ENCODE peak calls at places on chromosomes 13 and 19, in five cellular contexts. P is mesendoderm, N is neural progenitor cell, I is MM.1S, R is fibroblast of lung. M is an unnamed sample.

GRCh38 chr13:103931396-103931795 is 865.2 kb upstream of the SLC10A2 start:
- DNase-seq in P (no peak), N (no peak), I (no peak), R (no peak), M (no peak)

GRCh38 chr19:50890422-50891252 is 17.4 kb downstream of the KLK2 start:
- DNase-seq in P (no peak), N (no peak), I (no peak), R (no peak), M (no peak)

GRCh38 chr13:78603240-78603947 is at the start of gene POU4F1:
- DNase-seq in P (peak; percentile 88), N (peak; percentile 93), I (peak; percentile 72), R (peak; percentile 26), M (no peak)

GRCh38 chr13:82719987-82720386 is 1162.3 kb downstream of the SLITRK1 start:
- DNase-seq in P (no peak), N (no peak), I (no peak), R (no peak), M (no peak)

GRCh38 chr13:98676239-98676638 is 76.2 kb downstream of the SLC15A1 start:
- DNase-seq in P (no peak), N (no peak), I (no peak), R (no peak), M (no peak)

GRCh38 chr19:41882568-41883462 is at the start of gene ARHGEF1:
- DNase-seq in P (no peak), N (peak; percentile 61), I (peak; percentile 46), R (peak; percentile 18), M (peak; percentile 58)

GRCh38 chr13:44305845-44306244 is 67.8 kb upstream of the SERP2 start:
- DNase-seq in P (peak; percentile 30), N (peak; percentile 34), I (no peak), R (peak; percentile 50), M (no peak)

GRCh38 chr13:43411741-43412140 is 375.0 kb downstream of the ENOX1 start:
- DNase-seq in P (no peak), N (no peak), I (no peak), R (peak; percentile 39), M (no peak)

GRCh38 chr13:37680137-37680536 is 81.6 kb upstream of the POSTN start:
- DNase-seq in P (no peak), N (no peak), I (no peak), R (no peak), M (no peak)

GRCh38 chr19:28425431-28425931 is 787.5 kb downstream of the UQCRFS1 start:
- DNase-seq in P (peak; percentile 48), N (no peak), I (no peak), R (no peak), M (no peak)

GRCh38 chr13:78028960-78029359 is 110.3 kb upstream of the EDNRB start:
- DNase-seq in P (no peak), N (no peak), I (no peak), R (no peak), M (no peak)

GRCh38 chr13:108086678-108087077 is 128.7 kb downstream of the LIG4 start:
- DNase-seq in P (peak; percentile 79), N (peak; percentile 18), I (no peak), R (peak; percentile 0), M (peak; percentile 52)

GRCh38 chr19:47444388-47444821 is 25.1 kb upstream of the MEIS3 start:
- DNase-seq in P (peak; percentile 63), N (peak; percentile 80), I (no peak), R (no peak), M (no peak)

GRCh38 chr13:32086791-32087441 is 55.3 kb downstream of the FRY start:
- DNase-seq in P (peak; percentile 10), N (no peak), I (no peak), R (no peak), M (peak; percentile 16)

GRCh38 chr13:24254151-24254810 is 55.1 kb upstream of the C1QTNF9 start:
- DNase-seq in P (no peak), N (no peak), I (no peak), R (peak; percentile 55), M (peak; percentile 16)

GRCh38 chr19:3697671-3698385 is 2.4 kb downstream of the PIP5K1C start:
- DNase-seq in P (no peak), N (no peak), I (no peak), R (no peak), M (no peak)

GRCh38 chr13:108902557-108903155 is 273.2 kb downstream of the MYO16 start:
- DNase-seq in P (no peak), N (no peak), I (peak; percentile 31), R (no peak), M (peak; percentile 78)

GRCh38 chr19:38869160-38869835 is 8.8 kb downstream of the RINL start:
- DNase-seq in P (peak; percentile 11), N (no peak), I (no peak), R (no peak), M (no peak)

GRCh38 chr13:27055501-27055900 is 116.1 kb downstream of the USP12 start:
- DNase-seq in P (no peak), N (no peak), I (no peak), R (no peak), M (no peak)

GRCh38 chr13:67258482-67258881 is 28.3 kb upstream of the PCDH9 start:
- DNase-seq in P (peak; percentile 68), N (peak; percentile 22), I (peak; percentile 10), R (no peak), M (no peak)

GRCh38 chr19:39001016-39001415 is 25.5 kb upstream of the FBXO17 start:
- DNase-seq in P (no peak), N (no peak), I (no peak), R (peak; percentile 9), M (peak; percentile 7)

GRCh38 chr19:42284641-42285341 is 15.7 kb downstream of the CIC start:
- DNase-seq in P (peak; percentile 46), N (peak; percentile 56), I (peak; percentile 14), R (no peak), M (peak; percentile 50)

GRCh38 chr13:111856571-111856970 is 210.4 kb upstream of the SOX1 start:
- DNase-seq in P (no peak), N (no peak), I (no peak), R (no peak), M (no peak)

GRCh38 chr19:45641274-45642105 is 2.3 kb upstream of the EML2 start:
- DNase-seq in P (peak; percentile 99), N (peak; percentile 93), I (peak; percentile 97), R (peak; percentile 62), M (peak; percentile 71)

GRCh38 chr19:46393456-46394397 is 19.6 kb downstream of the CCDC8 start:
- DNase-seq in P (peak; percentile 65), N (no peak), I (no peak), R (no peak), M (no peak)

GRCh38 chr13:101499406-101499805 is 46.9 kb downstream of the ITGBL1 start:
- DNase-seq in P (no peak), N (no peak), I (no peak), R (no peak), M (peak; percentile 48)

GRCh38 chr19:50315773-50316448 is 13.3 kb downstream of the KCNC3 start:
- DNase-seq in P (peak; percentile 92), N (peak; percentile 83), I (no peak), R (no peak), M (no peak)

DNA sequence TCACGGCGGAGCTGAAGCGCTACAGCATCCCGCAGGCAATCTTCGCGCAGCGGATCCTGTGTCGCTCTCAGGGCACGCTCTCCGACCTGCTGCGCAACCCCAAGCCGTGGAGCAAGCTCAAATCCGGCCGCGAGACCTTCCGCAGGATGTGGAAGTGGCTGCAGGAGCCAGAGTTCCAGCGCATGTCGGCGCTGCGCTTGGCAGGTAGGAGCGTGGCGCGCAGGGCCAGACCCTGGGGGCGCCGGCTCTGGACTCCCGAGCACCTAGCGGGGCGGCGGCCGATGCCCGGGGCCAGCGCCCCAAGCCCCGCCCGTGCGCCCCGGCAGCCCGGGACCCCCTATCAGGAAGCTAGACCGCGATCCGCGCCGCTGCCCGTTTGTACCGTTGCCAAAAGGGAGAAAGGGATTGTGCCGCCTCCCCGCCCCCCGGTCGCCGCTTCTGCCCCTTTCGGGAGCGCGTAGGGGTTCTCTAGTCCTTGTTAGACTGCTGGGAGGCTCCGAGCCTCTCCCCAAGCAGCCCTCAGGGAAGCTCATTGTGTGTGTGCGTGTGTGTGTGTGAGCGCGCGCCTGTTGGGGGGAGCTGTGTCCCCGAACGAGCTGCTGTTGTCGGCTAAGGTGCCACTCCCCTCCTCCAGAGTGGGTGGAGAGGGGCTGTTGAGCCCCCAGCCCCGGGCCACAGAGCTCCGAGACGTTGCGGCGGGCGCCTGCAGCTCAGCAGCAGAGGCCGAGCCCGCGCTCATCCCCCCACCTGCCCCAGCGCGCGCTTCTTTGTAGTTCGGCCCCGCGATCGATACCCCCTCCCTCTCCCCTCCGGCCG is 1.6 kb downstream of the ONECUT3 start:
- DNase-seq in P (no peak), N (peak; percentile 70), I (no peak), R (no peak), M (no peak)
- H3K27me3 ChIP-seq in P (peaks cover 90% of the 10 kb centered on the region), N (peaks cover 100% of the 10 kb centered on the region), I (peaks cover 87% of the 10 kb centered on the region), R (peaks cover 70% of the 10 kb centered on the region), M (peaks cover 56% of the 10 kb centered on the region)

DNA sequence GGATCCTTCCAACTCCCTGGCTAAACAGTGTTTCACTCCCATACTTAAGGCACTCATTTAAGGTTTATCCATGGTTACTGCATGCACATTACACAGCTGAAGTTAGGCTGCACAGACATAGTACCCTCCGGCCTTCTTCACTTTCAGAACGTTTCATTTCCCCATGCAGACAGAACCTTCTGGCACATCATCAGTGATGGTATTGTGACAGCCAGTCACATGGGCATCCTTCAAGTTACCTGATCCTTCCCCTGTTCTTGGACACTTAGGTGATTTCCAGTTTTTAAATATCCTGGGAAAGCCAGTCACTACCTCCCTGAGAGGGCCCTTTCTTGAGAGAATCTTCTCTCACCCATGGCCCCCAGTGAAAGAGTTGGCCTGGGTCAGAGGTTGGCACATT is 9.1 kb downstream of the SMIM7 start:
- DNase-seq in P (no peak), N (no peak), I (no peak), R (no peak), M (no peak)
- H3K9ac ChIP-seq in P (no peak overlapping the region), N (no peak overlapping the region), I (no peak overlapping the region), R (no peak overlapping the region), M (no peak overlapping the region)

GRCh38 chr13:112984501-112984900 is 15.5 kb downstream of the MCF2L start:
- DNase-seq in P (no peak), N (no peak), I (no peak), R (no peak), M (no peak)
- H3K4me3 ChIP-seq in P (no peak overlapping the region), N (no peak overlapping the region), I (peak overlapping the region; percentile 57), R (no peak overlapping the region), M (no peak overlapping the region)

DNA sequence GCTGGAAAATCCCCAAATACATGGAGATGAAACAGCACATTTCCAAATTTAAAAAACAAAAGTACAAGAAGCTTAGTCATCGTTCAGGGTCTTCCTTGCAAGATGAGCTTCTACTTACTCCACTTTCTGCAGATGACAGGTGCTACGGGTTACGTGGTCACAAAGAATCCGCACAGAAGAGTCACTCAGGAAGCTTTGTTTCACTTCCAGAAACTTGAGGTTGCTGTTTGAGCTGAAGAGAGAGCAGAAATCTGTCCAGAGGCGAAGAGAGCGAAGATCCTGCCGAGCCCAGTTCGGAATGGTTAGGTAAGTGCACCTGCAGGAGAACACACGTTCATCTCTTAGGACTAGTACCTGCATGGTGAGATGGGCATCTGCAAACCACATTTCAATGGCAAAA is 9.4 kb downstream of the NLRP7 start:
- DNase-seq in P (no peak), N (no peak), I (peak; percentile 94), R (no peak), M (no peak)
- H3K27me3 ChIP-seq in P (no peaks in the 10 kb centered on the region), N (no peaks in the 10 kb centered on the region), I (peaks cover 3% of the 10 kb centered on the region), R (no peaks in the 10 kb centered on the region), M (no peaks in the 10 kb centered on the region)